ENCODE peak calls at places on chromosomes 4 and X, in eight cellular contexts. R is stimulated activated CD4-positive, alpha-beta T cell treated with anti-CD3 and anti-CD28 coated beads, Interleukin-1b, Interleukin-23, amount 100 ng/mL, for 24 hours; N is AG04450; G is astrocyte of the spinal cord; D is NCI-H1105 treated with DMSO at 0.1 percent for 48 hours; I is kidney tubule cell; X is fibroblast of the conjunctiva; W is left cardiac atrium. A is an unnamed sample.

GRCh38 chr4:176902710-176903323 is 110.1 kb upstream of the VEGFC start:
- DNase-seq in R (no peak), N (peak; percentile 62), G (peak; percentile 91), D (no peak), I (peak; percentile 87), X (peak; percentile 17), W (no peak), A (no peak)

GRCh38 chrX:153609917-153610833 is 11.2 kb upstream of the CCNQ start:
- DNase-seq in R (peak; percentile 44), N (peak; percentile 18), G (peak; percentile 59), D (peak; percentile 89), I (peak; percentile 60), X (peak; percentile 21), W (peak; percentile 75), A (peak; percentile 21)

GRCh38 chr4:175536852-175537453 is 275.1 kb downstream of the GPM6A start:
- DNase-seq in R (no peak), N (peak; percentile 8), G (peak; percentile 86), D (peak; percentile 62), I (peak; percentile 67), X (peak; percentile 63), W (no peak), A (peak; percentile 62)

GRCh38 chr4:188130355-188130754 is 8.9 kb upstream of the TRIML1 start:
- DNase-seq in R (no peak), N (no peak), G (no peak), D (no peak), I (no peak), X (no peak), W (no peak), A (no peak)

GRCh38 chr4:27350161-27350560 is 489.5 kb downstream of the STIM2 start:
- DNase-seq in R (no peak), N (no peak), G (peak; percentile 37), D (no peak), I (peak; percentile 88), X (no peak), W (no peak), A (no peak)

GRCh38 chr4:53489279-53489889 is 101.9 kb downstream of the LNX1 start:
- DNase-seq in R (no peak), N (no peak), G (peak; percentile 59), D (no peak), I (peak; percentile 58), X (no peak), W (no peak), A (no peak)

GRCh38 chr4:38030023-38030422 is 69.8 kb downstream of the PTTG2 start:
- DNase-seq in R (no peak), N (no peak), G (peak; percentile 80), D (no peak), I (peak; percentile 67), X (no peak), W (no peak), A (no peak)

GRCh38 chr4:34486964-34487363 is 1757.3 kb downstream of the ARAP2 start:
- DNase-seq in R (no peak), N (no peak), G (no peak), D (peak; percentile 72), I (no peak), X (no peak), W (no peak), A (no peak)

GRCh38 chr4:139266583-139267257 is 13.3 kb downstream of the MGARP start:
- DNase-seq in R (peak; percentile 47), N (no peak), G (peak; percentile 67), D (no peak), I (peak; percentile 84), X (peak; percentile 40), W (peak; percentile 74), A (peak; percentile 5)

GRCh38 chrX:148417934-148418333 is 82.5 kb upstream of the AFF2 start:
- DNase-seq in R (no peak), N (no peak), G (peak; percentile 52), D (no peak), I (peak; percentile 62), X (no peak), W (no peak), A (no peak)

GRCh38 chr4:26524001-26524400 is 33.7 kb upstream of the CCKAR start:
- DNase-seq in R (no peak), N (no peak), G (no peak), D (no peak), I (no peak), X (no peak), W (no peak), A (no peak)

GRCh38 chr4:1990676-1991075 is 18.1 kb downstream of the NELFA start:
- DNase-seq in R (no peak), N (no peak), G (no peak), D (no peak), I (no peak), X (no peak), W (no peak), A (no peak)

GRCh38 chr4:106809083-106809482 is 227.0 kb downstream of the DKK2 start:
- DNase-seq in R (no peak), N (no peak), G (peak; percentile 57), D (peak; percentile 39), I (peak; percentile 41), X (peak; percentile 39), W (no peak), A (peak; percentile 5)

GRCh38 chr4:151215295-151215694 is 61.7 kb upstream of the PRSS48 start:
- DNase-seq in R (no peak), N (no peak), G (no peak), D (no peak), I (no peak), X (no peak), W (no peak), A (no peak)

A was measured in NCI-H510A treated with DMSO at 0.1 percent for 48 hours.